ENCODE peak calls at places on chromosome 3, in five cellular contexts. N is AG04450, B is K562, I is lower lobe of right lung, O is colonic mucosa. U is an unnamed sample.

GRCh38 chr3:124587053-124587408 is 143.2 kb upstream of the UMPS start:
- DNase-seq in O (no peak), I (no peak), N (no peak), B (no peak), U (no peak)

GRCh38 chr3:87076951-87077350 is 86.0 kb upstream of the VGLL3 start:
- DNase-seq in B (no peak), O (no peak), N (peak; percentile 42), I (no peak), U (no peak)

GRCh38 chr3:141231923-141232861 is 567 bp downstream of the PXYLP1 start:
- DNase-seq in B (peak; percentile 41), O (peak; percentile 60), N (no peak), I (peak; percentile 72), U (peak; percentile 24)

GRCh38 chr3:149258714-149259113 is 37.1 kb upstream of the CP start:
- DNase-seq in O (no peak), I (no peak), N (no peak), B (no peak), U (no peak)

GRCh38 chr3:168812234-168812633 is 716.5 kb upstream of the GOLIM4 start:
- DNase-seq in I (no peak), B (no peak), O (no peak), N (no peak), U (peak; percentile 60)

GRCh38 chr3:155281892-155282291 is 11.6 kb downstream of the STRIT1 start:
- DNase-seq in I (no peak), B (no peak), N (no peak), O (no peak), U (no peak)

GRCh38 chr3:135982404-135982761 is 16.9 kb downstream of the PPP2R3A start:
- DNase-seq in I (no peak), N (no peak), B (no peak), O (no peak), U (no peak)

GRCh38 chr3:4977001-4977888 is 2.0 kb upstream of the BHLHE40 start:
- DNase-seq in O (peak; percentile 83), I (peak; percentile 87), N (no peak), B (peak; percentile 84), U (no peak)

GRCh38 chr3:137554242-137554641 is 209.9 kb upstream of the SOX14 start:
- DNase-seq in I (no peak), B (no peak), N (no peak), O (no peak), U (no peak)

GRCh38 chr3:41963823-41964222 is 1.9 kb upstream of the ULK4 start:
- DNase-seq in I (no peak), O (no peak), N (no peak), B (no peak), U (no peak)

GRCh38 chr3:14286887-14287496 is 108.4 kb downstream of the LSM3 start:
- DNase-seq in B (no peak), N (no peak), I (no peak), O (no peak), U (no peak)

GRCh38 chr3:189822726-189823125 is 191.5 kb downstream of the TP63 start:
- DNase-seq in I (no peak), B (no peak), O (no peak), N (no peak), U (no peak)

GRCh38 chr3:29167180-29167579 is 113.7 kb upstream of the RBMS3 start:
- DNase-seq in N (peak; percentile 20), O (no peak), B (no peak), I (no peak), U (no peak)

GRCh38 chr3:64278631-64279030 is 53.4 kb upstream of the PRICKLE2 start:
- DNase-seq in O (no peak), I (no peak), B (no peak), N (no peak), U (no peak)

GRCh38 chr3:66554178-66554577 is 53.4 kb upstream of the LRIG1 start:
- DNase-seq in O (no peak), B (no peak), I (no peak), N (peak; percentile 7), U (peak; percentile 29)

GRCh38 chr3:48187579-48188265 is 495 bp downstream of the CDC25A start:
- DNase-seq in I (peak; percentile 53), O (peak; percentile 46), B (peak; percentile 59), N (no peak), U (peak; percentile 12)

GRCh38 chr3:175155172-175155571 is 296.0 kb downstream of the NAALADL2 start:
- DNase-seq in O (no peak), N (no peak), I (no peak), B (no peak), U (no peak)

GRCh38 chr3:74489393-74489792 is 125.1 kb downstream of the CNTN3 start:
- DNase-seq in I (no peak), B (no peak), O (no peak), N (no peak), U (no peak)

GRCh38 chr3:127738192-127738840 is 65.6 kb downstream of the ABTB1 start:
- DNase-seq in N (no peak), O (peak; percentile 74), B (no peak), I (no peak), U (no peak)

GRCh38 chr3:159884661-159885402 is 103.8 kb upstream of the IL12A start:
- DNase-seq in O (no peak), I (no peak), N (no peak), B (peak; percentile 18), U (peak; percentile 64)

GRCh38 chr3:157574580-157574979 is 71.4 kb upstream of the VEPH1 start:
- DNase-seq in B (no peak), N (no peak), I (no peak), O (no peak), U (no peak)

GRCh38 chr3:157573281-157573680 is 70.1 kb upstream of the VEPH1 start:
- DNase-seq in N (no peak), I (no peak), B (no peak), O (no peak), U (peak; percentile 18)

GRCh38 chr3:157572559-157573270 is 69.5 kb upstream of the VEPH1 start:
- DNase-seq in N (no peak), O (peak; percentile 36), B (peak; percentile 65), I (no peak), U (peak; percentile 71)

GRCh38 chr3:157573780-157574378 is 70.7 kb upstream of the VEPH1 start:
- DNase-seq in B (no peak), I (no peak), O (no peak), N (no peak), U (no peak)
- H3K4me3 ChIP-seq in B (no peak overlapping the region), I (no peak overlapping the region), O (no peak overlapping the region), N (no peak overlapping the region), U (no peak overlapping the region)

DNA sequence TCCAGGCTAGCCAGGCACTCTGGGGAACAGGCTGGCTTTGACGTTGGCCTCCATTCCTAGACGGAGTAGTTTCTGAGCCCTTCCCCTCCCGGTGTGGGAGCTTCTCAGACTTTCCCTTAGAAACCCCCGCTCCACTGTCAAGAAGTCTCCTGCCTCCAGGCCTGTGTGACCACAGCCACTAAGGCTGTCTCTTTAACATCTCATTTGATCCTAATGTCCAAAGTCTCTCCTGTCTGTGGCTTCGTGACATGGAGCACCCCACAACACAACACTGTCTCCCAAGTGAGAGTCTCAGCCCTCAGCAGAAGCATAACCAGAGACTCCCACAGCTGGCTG is 6.0 kb downstream of the CSRNP1 start:
- DNase-seq in I (no peak), N (no peak), O (no peak), B (no peak), U (no peak)
- H3K4me3 ChIP-seq in I (peak overlapping the region; percentile 86), N (peak overlapping the region; percentile 44), O (no peak overlapping the region), B (no peak overlapping the region), U (no peak overlapping the region)

GRCh38 chr3:12841970-12842328 is 584 bp upstream of the RPL32 start:
- DNase-seq in N (no peak), B (no peak), O (no peak), I (no peak), U (no peak)
- H3K4me3 ChIP-seq in N (peak overlapping the region; percentile 29), B (peak overlapping the region; percentile 85), O (no peak overlapping the region), I (peak overlapping the region; percentile 97), U (peak overlapping the region; percentile 91)

GRCh38 chr3:25775936-25776335 is 7.3 kb downstream of the NGLY1 start:
- DNase-seq in O (no peak), N (no peak), B (no peak), I (no peak), U (no peak)
- H3K4me3 ChIP-seq in O (no peak overlapping the region), N (no peak overlapping the region), B (no peak overlapping the region), I (no peak overlapping the region), U (no peak overlapping the region)

GRCh38 chr3:163382183-163382582 is 1696.1 kb downstream of the SI start:
- DNase-seq in N (no peak), B (no peak), I (no peak), O (no peak), U (no peak)
- H3K4me3 ChIP-seq in N (no peak overlapping the region), B (no peak overlapping the region), I (no peak overlapping the region), O (no peak overlapping the region), U (no peak overlapping the region)

GRCh38 chr3:27590437-27591320 is 106.5 kb upstream of the SLC4A7 start:
- DNase-seq in B (no peak), N (no peak), I (no peak), O (no peak), U (peak; percentile 80)
- H3K4me3 ChIP-seq in B (no peak overlapping the region), N (no peak overlapping the region), I (no peak overlapping the region), O (no peak overlapping the region), U (no peak overlapping the region)

GRCh38 chr3:172106989-172107388 is 67.6 kb downstream of the FNDC3B start:
- DNase-seq in I (peak; percentile 70), N (no peak), O (peak; percentile 53), B (no peak), U (no peak)
- H3K4me3 ChIP-seq in I (peak overlapping the region; percentile 1), N (no peak overlapping the region), O (no peak overlapping the region), B (no peak overlapping the region), U (no peak overlapping the region)